ENCODE peak calls at places on chromosomes 16 and 17, in seven cellular contexts. One of them, this sample, is unnamed.

GRCh38 chr17:2398655-2399571 is 1.9 kb downstream of the MNT start:
- DNase-seq in AG04449: no peak
- DNase-seq in heart left ventricle: peak; percentile 70
- DNase-seq in choroid plexus epithelial cell: peak; percentile 82
- DNase-seq in K562: peak; percentile 31
- DNase-seq in GM06990: peak; percentile 56
- DNase-seq in kidney: peak; percentile 91
- DNase-seq in this sample: no peak

GRCh38 chr17:44065668-44066203 is 735 bp downstream of the LSM12 start:
- DNase-seq in K562: no peak
- DNase-seq in AG04449: no peak
- DNase-seq in heart left ventricle: no peak
- DNase-seq in choroid plexus epithelial cell: peak; percentile 24
- DNase-seq in kidney: no peak
- DNase-seq in GM06990: no peak
- DNase-seq in this sample: no peak

GRCh38 chr17:7626307-7626706 is 1.3 kb downstream of the SAT2 start:
- DNase-seq in GM06990: no peak
- DNase-seq in kidney: no peak
- DNase-seq in AG04449: no peak
- DNase-seq in K562: no peak
- DNase-seq in heart left ventricle: peak; percentile 37
- DNase-seq in choroid plexus epithelial cell: no peak
- DNase-seq in this sample: no peak

GRCh38 chr16:49534901-49535300 is 161.3 kb downstream of the C16orf78 start:
- DNase-seq in choroid plexus epithelial cell: no peak
- DNase-seq in K562: no peak
- DNase-seq in kidney: no peak
- DNase-seq in GM06990: no peak
- DNase-seq in heart left ventricle: no peak
- DNase-seq in AG04449: no peak
- DNase-seq in this sample: no peak

GRCh38 chr17:34638526-34639260 is 59.3 kb downstream of the TMEM132E start:
- DNase-seq in choroid plexus epithelial cell: no peak
- DNase-seq in AG04449: no peak
- DNase-seq in kidney: peak; percentile 12
- DNase-seq in GM06990: no peak
- DNase-seq in K562: no peak
- DNase-seq in heart left ventricle: no peak
- DNase-seq in this sample: no peak

GRCh38 chr16:64478258-64478906 is 643.5 kb downstream of the CDH11 start:
- DNase-seq in AG04449: peak; percentile 74
- DNase-seq in GM06990: no peak
- DNase-seq in heart left ventricle: no peak
- DNase-seq in K562: no peak
- DNase-seq in choroid plexus epithelial cell: peak; percentile 91
- DNase-seq in kidney: no peak
- DNase-seq in this sample: peak; percentile 86

GRCh38 chr16:51834131-51834530 is 683.1 kb upstream of the SALL1 start:
- DNase-seq in kidney: no peak
- DNase-seq in GM06990: no peak
- DNase-seq in K562: no peak
- DNase-seq in heart left ventricle: no peak
- DNase-seq in choroid plexus epithelial cell: no peak
- DNase-seq in AG04449: no peak
- DNase-seq in this sample: no peak

GRCh38 chr16:4332083-4332482 is 16.2 kb downstream of the GLIS2 start:
- DNase-seq in AG04449: no peak
- DNase-seq in K562: no peak
- DNase-seq in choroid plexus epithelial cell: no peak
- DNase-seq in kidney: no peak
- DNase-seq in heart left ventricle: no peak
- DNase-seq in GM06990: no peak
- DNase-seq in this sample: no peak

GRCh38 chr16:18839555-18839954 is 38.2 kb upstream of the ARL6IP1 start:
- DNase-seq in GM06990: no peak
- DNase-seq in AG04449: no peak
- DNase-seq in heart left ventricle: no peak
- DNase-seq in kidney: no peak
- DNase-seq in K562: no peak
- DNase-seq in choroid plexus epithelial cell: peak; percentile 6
- DNase-seq in this sample: no peak

GRCh38 chr17:43013296-43013695 is 6.7 kb downstream of the IFI35 start:
- DNase-seq in K562: no peak
- DNase-seq in GM06990: no peak
- DNase-seq in choroid plexus epithelial cell: no peak
- DNase-seq in heart left ventricle: no peak
- DNase-seq in AG04449: no peak
- DNase-seq in kidney: peak; percentile 54
- DNase-seq in this sample: no peak

GRCh38 chr17:44331249-44331760 is 6.7 kb upstream of the SLC25A39 start:
- DNase-seq in heart left ventricle: peak; percentile 66
- DNase-seq in GM06990: peak; percentile 57
- DNase-seq in choroid plexus epithelial cell: peak; percentile 80
- DNase-seq in AG04449: no peak
- DNase-seq in K562: peak; percentile 69
- DNase-seq in kidney: peak; percentile 52
- DNase-seq in this sample: peak; percentile 47

GRCh38 chr16:81029930-81030604 is 5.6 kb upstream of the ATMIN start:
- DNase-seq in AG04449: no peak
- DNase-seq in choroid plexus epithelial cell: no peak
- DNase-seq in K562: no peak
- DNase-seq in kidney: no peak
- DNase-seq in GM06990: no peak
- DNase-seq in heart left ventricle: no peak
- DNase-seq in this sample: no peak

GRCh38 chr16:86581458-86581857 is 3.1 kb downstream of the FOXL1 start:
- DNase-seq in choroid plexus epithelial cell: peak; percentile 52
- DNase-seq in GM06990: no peak
- DNase-seq in AG04449: no peak
- DNase-seq in kidney: no peak
- DNase-seq in heart left ventricle: no peak
- DNase-seq in K562: no peak
- DNase-seq in this sample: no peak
- H3K4me3 ChIP-seq in choroid plexus epithelial cell: peak overlapping the region; percentile 22
- H3K4me3 ChIP-seq in GM06990: no peak overlapping the region
- H3K4me3 ChIP-seq in AG04449: peak overlapping the region; percentile 37
- H3K4me3 ChIP-seq in kidney: no peak overlapping the region
- H3K4me3 ChIP-seq in heart left ventricle: no peak overlapping the region
- H3K4me3 ChIP-seq in K562: no peak overlapping the region
- H3K4me3 ChIP-seq in this sample: no peak overlapping the region

DNA sequence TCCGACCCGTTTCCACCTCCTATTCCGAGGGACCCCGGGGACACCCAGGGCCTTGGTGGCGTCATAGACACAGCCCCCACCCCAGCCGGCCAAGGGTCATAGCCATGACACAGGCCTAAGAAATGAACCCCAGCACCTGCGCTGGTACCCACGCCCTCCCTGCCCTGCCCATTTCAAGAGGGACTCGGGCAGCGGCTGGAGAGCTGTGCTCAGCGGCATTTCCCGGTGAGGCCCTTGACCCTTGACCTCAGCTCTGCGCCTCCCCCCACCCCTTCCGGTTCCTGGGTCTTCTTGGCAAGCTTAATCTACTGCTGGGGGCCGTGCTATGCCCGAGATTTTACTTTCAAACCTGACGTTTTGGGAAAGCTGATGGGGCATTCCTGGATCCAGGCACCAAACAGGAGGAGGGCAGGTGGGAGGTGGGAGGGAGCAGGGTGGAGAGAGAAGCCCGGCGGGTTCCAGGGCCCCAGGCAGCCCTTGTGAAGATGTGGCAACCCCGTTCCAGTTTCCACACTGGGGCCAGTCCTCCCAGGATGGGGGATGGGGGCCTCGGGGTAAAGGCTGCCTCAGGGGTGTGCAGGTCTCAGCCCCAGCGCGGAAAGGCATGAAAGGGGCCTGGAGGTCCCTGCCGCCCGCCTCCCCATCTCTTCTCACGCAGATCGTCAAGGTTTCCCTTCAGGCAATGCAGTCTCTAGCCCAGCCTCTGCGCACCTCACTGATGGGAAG is at the start of gene SLC22A31:
- DNase-seq in GM06990: no peak
- DNase-seq in kidney: peak; percentile 74
- DNase-seq in K562: no peak
- DNase-seq in AG04449: no peak
- DNase-seq in heart left ventricle: no peak
- DNase-seq in choroid plexus epithelial cell: no peak
- DNase-seq in this sample: no peak
- H3K4me3 ChIP-seq in GM06990: peak within 1 kb of the TSS; percentile 28
- H3K4me3 ChIP-seq in kidney: no peak within 1 kb of the TSS
- H3K4me3 ChIP-seq in K562: peak within 1 kb of the TSS; percentile 26
- H3K4me3 ChIP-seq in AG04449: peak within 1 kb of the TSS; percentile 42
- H3K4me3 ChIP-seq in heart left ventricle: peak within 1 kb of the TSS; percentile 31
- H3K4me3 ChIP-seq in choroid plexus epithelial cell: no peak within 1 kb of the TSS
- H3K4me3 ChIP-seq in this sample: no peak within 1 kb of the TSS

DNA sequence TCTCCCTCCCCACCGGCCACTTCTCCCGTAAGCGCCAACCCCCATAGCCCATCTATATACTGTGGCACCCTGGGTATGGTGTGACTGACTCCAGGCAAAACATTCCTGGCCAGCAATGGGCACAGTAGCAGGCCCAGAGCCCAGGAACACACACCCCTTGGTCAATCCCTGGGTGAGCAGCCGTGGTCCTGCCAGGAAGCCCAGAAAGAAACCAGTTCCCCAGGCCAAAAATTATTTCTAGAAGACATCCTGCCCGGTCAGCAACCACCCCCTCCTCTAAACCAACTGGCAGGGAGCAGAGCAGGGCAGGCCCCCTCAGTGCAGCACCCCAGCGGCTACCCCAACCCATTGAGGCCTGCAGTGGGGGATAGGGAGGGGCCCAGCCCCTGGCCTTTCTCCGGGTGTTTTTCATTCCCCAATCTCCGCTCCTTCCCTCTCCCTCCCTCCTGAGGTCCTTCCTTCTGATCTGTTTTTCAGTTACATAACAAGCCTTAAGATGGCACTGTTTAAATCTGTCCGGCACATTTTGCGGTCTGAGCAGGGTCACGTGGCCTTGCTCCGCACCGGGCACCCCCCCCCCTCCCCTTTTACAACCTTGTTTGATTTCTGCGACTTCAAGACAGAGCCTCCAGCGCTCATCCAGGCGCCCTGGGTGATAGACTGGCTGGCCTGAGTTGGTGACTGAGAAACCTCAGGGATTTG is 2.0 kb downstream of the NPTX1 start:
- DNase-seq in K562: peak; percentile 54
- DNase-seq in choroid plexus epithelial cell: peak; percentile 48
- DNase-seq in kidney: peak; percentile 45
- DNase-seq in heart left ventricle: no peak
- DNase-seq in AG04449: no peak
- DNase-seq in GM06990: no peak
- DNase-seq in this sample: no peak
- H3K4me3 ChIP-seq in K562: no peak overlapping the region
- H3K4me3 ChIP-seq in choroid plexus epithelial cell: no peak overlapping the region
- H3K4me3 ChIP-seq in kidney: no peak overlapping the region
- H3K4me3 ChIP-seq in heart left ventricle: no peak overlapping the region
- H3K4me3 ChIP-seq in AG04449: no peak overlapping the region
- H3K4me3 ChIP-seq in GM06990: no peak overlapping the region
- H3K4me3 ChIP-seq in this sample: no peak overlapping the region

GRCh38 chr16:22213801-22214200 is 7.7 kb downstream of the EEF2K start:
- DNase-seq in heart left ventricle: no peak
- DNase-seq in kidney: no peak
- DNase-seq in K562: no peak
- DNase-seq in AG04449: no peak
- DNase-seq in GM06990: no peak
- DNase-seq in choroid plexus epithelial cell: no peak
- DNase-seq in this sample: no peak
- H3K4me3 ChIP-seq in heart left ventricle: no peak overlapping the region
- H3K4me3 ChIP-seq in kidney: no peak overlapping the region
- H3K4me3 ChIP-seq in K562: no peak overlapping the region
- H3K4me3 ChIP-seq in AG04449: no peak overlapping the region
- H3K4me3 ChIP-seq in GM06990: no peak overlapping the region
- H3K4me3 ChIP-seq in choroid plexus epithelial cell: no peak overlapping the region
- H3K4me3 ChIP-seq in this sample: no peak overlapping the region

GRCh38 chr17:10144976-10145375 is 53.4 kb downstream of the GAS7 start:
- DNase-seq in GM06990: no peak
- DNase-seq in AG04449: no peak
- DNase-seq in heart left ventricle: no peak
- DNase-seq in choroid plexus epithelial cell: no peak
- DNase-seq in kidney: no peak
- DNase-seq in K562: no peak
- DNase-seq in this sample: no peak
- H3K4me3 ChIP-seq in GM06990: no peak overlapping the region
- H3K4me3 ChIP-seq in AG04449: no peak overlapping the region
- H3K4me3 ChIP-seq in heart left ventricle: no peak overlapping the region
- H3K4me3 ChIP-seq in choroid plexus epithelial cell: no peak overlapping the region
- H3K4me3 ChIP-seq in kidney: no peak overlapping the region
- H3K4me3 ChIP-seq in K562: no peak overlapping the region
- H3K4me3 ChIP-seq in this sample: no peak overlapping the region

This sample was measured in astrocyte of the cerebellum.